ENCODE peak calls at places on chromosomes 16 and 17, in nine cellular contexts. Y is thyroid gland, T is mammary epithelial cell, J is tibial nerve, A is prostate gland, N is MM.1S, M is GM23248, Z is Caco-2, Q is WERI-Rb-1. E is an unnamed sample. For H3K9me3, the result is how much of the 10 kb centered on the place peaks cover.

GRCh38 chr17:49952209-49952911 is 16.6 kb upstream of the DLX4 start:
- DNase-seq in Y (peak), T (peak), J (peak), A (peak), N (peak), M (peak), Z (peak), Q (peak), E (no peak)

GRCh38 chr17:63442549-63443035 is 3.5 kb downstream of the CYB561 start:
- DNase-seq in Y (peak), T (no peak), J (no peak), A (no peak), N (no peak), M (no peak), Z (peak), Q (peak), E (no peak)

GRCh38 chr17:8048736-8049135 is 9.9 kb downstream of the ALOX15B start:
- DNase-seq in Y (no peak), T (no peak), J (no peak), A (no peak), N (no peak), M (no peak), Z (no peak), Q (no peak), E (no peak)

GRCh38 chr17:49598918-49599317 is 23.2 kb downstream of the NXPH3 start:
- DNase-seq in Y (no peak), T (no peak), J (no peak), A (no peak), N (no peak), M (no peak), Z (no peak), Q (peak), E (no peak)

GRCh38 chr16:3554351-3554928 is 22.8 kb downstream of the NLRC3 start:
- DNase-seq in Y (no peak), T (no peak), J (no peak), A (no peak), N (no peak), M (no peak), Z (no peak), Q (no peak), E (no peak)

GRCh38 chr17:27463235-27463677 is 7.0 kb downstream of the KSR1 start:
- DNase-seq in Y (peak), T (no peak), J (no peak), A (no peak), N (no peak), M (no peak), Z (peak), Q (no peak), E (no peak)

GRCh38 chr17:74222399-74222798 is 9.0 kb downstream of the TTYH2 start:
- DNase-seq in Y (no peak), T (no peak), J (no peak), A (no peak), N (no peak), M (no peak), Z (no peak), Q (no peak), E (no peak)

GRCh38 chr17:73455050-73455687 is 143.4 kb upstream of the CDC42EP4 start:
- DNase-seq in Y (peak), T (no peak), J (no peak), A (peak), N (no peak), M (no peak), Z (no peak), Q (no peak), E (no peak)

GRCh38 chr16:85627835-85628556 is 14.9 kb downstream of the GSE1 start:
- DNase-seq in Y (no peak), T (no peak), J (no peak), A (no peak), N (no peak), M (no peak), Z (no peak), Q (no peak), E (no peak)

GRCh38 chr17:1813088-1813487 is 16.6 kb downstream of the SMYD4 start:
- DNase-seq in Y (no peak), T (no peak), J (no peak), A (no peak), N (no peak), M (peak), Z (no peak), Q (no peak), E (no peak)

GRCh38 chr16:77782694-77783093 is 5.7 kb upstream of the VAT1L start:
- DNase-seq in Y (peak), T (peak), J (no peak), A (no peak), N (no peak), M (peak), Z (peak), Q (peak), E (no peak)

GRCh38 chr16:88591577-88592021 is 21.4 kb downstream of the ZC3H18 start:
- DNase-seq in Y (no peak), T (no peak), J (peak), A (no peak), N (peak), M (peak), Z (no peak), Q (no peak), E (no peak)

GRCh38 chr16:80552277-80552676 is 11.5 kb downstream of the DYNLRB2 start:
- DNase-seq in Y (no peak), T (peak), J (no peak), A (peak), N (no peak), M (no peak), Z (no peak), Q (no peak), E (no peak)

GRCh38 chr16:49855280-49855821 is 561 bp downstream of the ZNF423 start:
- DNase-seq in Y (peak), T (peak), J (peak), A (peak), N (peak), M (peak), Z (peak), Q (peak), E (no peak)

GRCh38 chr16:47475786-47476185 is 14.7 kb downstream of the PHKB start:
- DNase-seq in Y (no peak), T (peak), J (no peak), A (no peak), N (no peak), M (peak), Z (no peak), Q (no peak), E (no peak)

GRCh38 chr17:55710410-55710809 is 12.3 kb downstream of the TMEM100 start:
- DNase-seq in Y (no peak), T (no peak), J (no peak), A (no peak), N (no peak), M (peak), Z (no peak), Q (no peak), E (no peak)

GRCh38 chr16:57652695-57653471 is 15.2 kb upstream of the ADGRG3 start:
- DNase-seq in Y (no peak), T (no peak), J (no peak), A (no peak), N (no peak), M (no peak), Z (no peak), Q (no peak), E (no peak)

GRCh38 chr17:78923660-78924453 is 1.3 kb downstream of the TIMP2 start:
- DNase-seq in Y (peak), T (peak), J (peak), A (peak), N (peak), M (peak), Z (peak), Q (peak), E (no peak)

GRCh38 chr16:68355447-68356248 is 44.8 kb downstream of the PRMT7 start:
- DNase-seq in Y (no peak), T (no peak), J (no peak), A (no peak), N (no peak), M (no peak), Z (no peak), Q (no peak), E (no peak)

GRCh38 chr17:5545051-5545987 is 39.0 kb downstream of the NLRP1 start:
- DNase-seq in Y (no peak), T (peak), J (no peak), A (no peak), N (no peak), M (peak), Z (no peak), Q (no peak), E (no peak)

GRCh38 chr16:57516176-57516725 is 20.1 kb downstream of the CCDC102A start:
- DNase-seq in Y (no peak), T (no peak), J (no peak), A (no peak), N (no peak), M (no peak), Z (no peak), Q (no peak), E (no peak)

GRCh38 chr16:89801800-89802199 is 14.6 kb downstream of the FANCA start:
- DNase-seq in Y (no peak), T (no peak), J (no peak), A (no peak), N (no peak), M (no peak), Z (no peak), Q (no peak), E (no peak)

GRCh38 chr17:56099649-56100048 is 53.6 kb upstream of the ANKFN1 start:
- DNase-seq in Y (peak), T (no peak), J (no peak), A (no peak), N (no peak), M (peak), Z (no peak), Q (no peak), E (no peak)

GRCh38 chr16:55552621-55553020 is 13.9 kb upstream of the CAPNS2 start:
- DNase-seq in Y (no peak), T (peak), J (no peak), A (no peak), N (no peak), M (peak), Z (no peak), Q (no peak), E (no peak)

GRCh38 chr16:88430524-88431446 is 22.3 kb upstream of the ZFPM1 start:
- DNase-seq in Y (peak), T (no peak), J (no peak), A (no peak), N (no peak), M (peak), Z (peak), Q (no peak), E (no peak)

GRCh38 chr16:72957303-72958277 is 90.3 kb downstream of the ZFHX3 start:
- DNase-seq in Y (no peak), T (no peak), J (no peak), A (no peak), N (no peak), M (no peak), Z (no peak), Q (no peak), E (no peak)

GRCh38 chr16:21001262-21001661 is 100.7 kb downstream of the LYRM1 start:
- DNase-seq in Y (peak), T (no peak), J (no peak), A (no peak), N (peak), M (peak), Z (peak), Q (peak), E (no peak)

GRCh38 chr16:10616744-10617640 is 36.6 kb upstream of the EMP2 start:
- DNase-seq in Y (peak), T (peak), J (peak), A (peak), N (no peak), M (peak), Z (peak), Q (no peak), E (no peak)

GRCh38 chr17:79438045-79438444 is 172.8 kb downstream of the RBFOX3 start:
- DNase-seq in Y (no peak), T (no peak), J (no peak), A (no peak), N (no peak), M (no peak), Z (no peak), Q (peak), E (no peak)

GRCh38 chr16:396605-397004 is 394 bp upstream of the NME4 start:
- DNase-seq in Y (peak), T (no peak), J (no peak), A (no peak), N (peak), M (peak), Z (peak), Q (peak), E (no peak)

GRCh38 chr17:14321980-14322776 is 21.3 kb downstream of the HS3ST3B1 start:
- DNase-seq in Y (no peak), T (no peak), J (no peak), A (no peak), N (no peak), M (peak), Z (no peak), Q (no peak), E (no peak)

GRCh38 chr17:75889454-75889853 is 7.3 kb downstream of the TRIM65 start:
- DNase-seq in Y (no peak), T (peak), J (no peak), A (no peak), N (no peak), M (no peak), Z (no peak), Q (no peak), E (no peak)

GRCh38 chr16:80735846-80736245 is 68.6 kb downstream of the CDYL2 start:
- DNase-seq in Y (no peak), T (no peak), J (no peak), A (no peak), N (no peak), M (no peak), Z (no peak), Q (no peak), E (no peak)

DNA sequence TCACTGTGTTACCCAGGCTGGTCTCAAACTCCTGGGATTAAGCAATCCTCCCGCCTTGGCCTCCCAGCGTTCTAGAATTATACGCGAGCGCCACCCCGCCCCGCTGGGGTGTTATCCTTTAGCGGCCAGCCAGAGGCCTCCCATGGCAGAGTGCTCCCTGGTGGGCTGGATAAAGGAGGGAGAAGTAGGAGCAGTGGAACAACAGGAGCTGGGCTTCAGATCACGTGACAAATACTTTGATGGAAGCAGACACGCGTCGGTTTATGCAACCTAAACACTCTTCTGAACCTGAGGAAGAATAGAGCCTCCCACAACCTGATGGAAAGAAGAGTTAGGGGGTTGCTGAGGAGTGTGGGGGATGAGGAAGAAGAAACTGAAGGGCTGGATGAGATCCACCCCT is 2114.0 kb downstream of the TP53TG3F start:
- DNase-seq in Y (no peak), T (no peak), J (no peak), A (no peak), N (no peak), M (no peak), Z (no peak), Q (no peak), E (no peak)
- H3K9me3 ChIP-seq in Y (under half), T (under half), J (under half), A (under half), N (under half), M (under half), Z (under half), Q (under half), E (under half)

GRCh38 chr17:40873255-40873654 is 6.2 kb upstream of the KRT12 start:
- DNase-seq in Y (no peak), T (no peak), J (no peak), A (no peak), N (no peak), M (peak), Z (no peak), Q (no peak), E (no peak)
- H3K9me3 ChIP-seq in Y (under half), T (under half), J (under half), A (under half), N (under half), M (under half), Z (under half), Q (under half), E (under half)

GRCh38 chr17:53344778-53345177 is 477.9 kb upstream of the KIF2B start:
- DNase-seq in Y (no peak), T (no peak), J (no peak), A (no peak), N (no peak), M (no peak), Z (no peak), Q (no peak), E (no peak)
- H3K9me3 ChIP-seq in Y (under half), T (under half), J (under half), A (under half), N (under half), M (under half), Z (under half), Q (under half), E (under half)

GRCh38 chr16:1734816-1735215 is 28.8 kb downstream of the MAPK8IP3 start:
- DNase-seq in Y (no peak), T (no peak), J (no peak), A (no peak), N (no peak), M (no peak), Z (no peak), Q (no peak), E (no peak)
- H3K9me3 ChIP-seq in Y (under half), T (under half), J (under half), A (under half), N (under half), M (under half), Z (under half), Q (under half), E (under half)